ENCODE peak calls at places on chromosomes 1 and 21, in five cellular contexts. P is ovary, S is kidney epithelial cell, A is WERI-Rb-1, Q is neural progenitor cell. U is an unnamed sample.

GRCh38 chr21:33980276-33980916 is 64.8 kb upstream of the ATP5PO start:
- DNase-seq in P (no peak), A (no peak), Q (no peak), S (no peak), U (no peak)

GRCh38 chr21:15084668-15085067 is 19.9 kb upstream of the NRIP1 start:
- DNase-seq in Q (no peak), S (no peak), A (no peak), P (no peak), U (no peak)

GRCh38 chr1:236685917-236686814 is at the start of gene ACTN2:
- DNase-seq in A (peak; percentile 66), P (peak; percentile 72), Q (peak; percentile 85), S (no peak), U (peak; percentile 57)

GRCh38 chr1:47023268-47024137 is at the start of gene CYP4X1:
- DNase-seq in S (no peak), A (no peak), Q (peak; percentile 62), P (no peak), U (peak; percentile 81)

GRCh38 chr1:98964198-98964597 is 40.5 kb downstream of the PLPPR5 start:
- DNase-seq in Q (no peak), A (no peak), P (no peak), S (no peak), U (no peak)

GRCh38 chr1:245084551-245084950 is 70.2 kb upstream of the KIF26B start:
- DNase-seq in Q (no peak), P (no peak), S (no peak), A (no peak), U (no peak)

GRCh38 chr1:31984419-31985347 is 29.0 kb upstream of the KHDRBS1 start:
- DNase-seq in P (no peak), S (no peak), A (no peak), Q (no peak), U (no peak)

GRCh38 chr1:30037251-30038118 is 685.9 kb downstream of the MATN1 start:
- DNase-seq in Q (no peak), A (no peak), P (no peak), S (no peak), U (no peak)

GRCh38 chr1:109864063-109864822 is 46.4 kb upstream of the CSF1 start:
- DNase-seq in S (no peak), Q (no peak), A (no peak), P (no peak), U (no peak)

DNA sequence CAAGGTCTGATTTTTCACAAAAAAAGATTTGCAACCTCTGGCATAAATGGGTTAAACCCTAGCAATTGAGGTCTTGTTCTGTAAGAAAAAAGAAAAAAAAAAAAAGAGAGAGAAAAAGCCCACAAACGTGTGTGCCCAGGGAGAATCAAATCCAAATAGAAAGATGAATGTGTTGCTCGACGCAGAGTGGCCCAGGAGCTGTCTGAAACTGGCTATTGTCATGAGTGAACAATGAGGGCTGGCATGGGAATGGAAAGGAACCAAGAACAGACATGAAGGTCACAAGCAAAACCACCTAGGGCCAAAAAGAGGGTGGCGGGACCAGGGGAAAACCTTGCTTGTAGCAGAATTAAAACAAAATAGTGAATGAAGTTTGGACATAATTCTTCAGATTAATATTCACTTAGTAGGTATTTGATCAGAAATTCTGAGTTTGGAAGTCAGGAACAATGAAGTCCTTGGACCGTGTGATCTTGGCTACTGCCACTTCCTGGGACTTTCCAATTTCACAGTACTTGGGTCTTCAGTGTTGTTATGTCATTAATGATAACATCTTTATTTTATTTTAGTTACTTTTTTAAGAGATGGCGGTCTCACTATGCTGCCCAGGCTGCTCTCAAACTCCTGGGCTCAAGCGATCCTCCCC is 3.1 kb downstream of the ENO1 start:
- DNase-seq in S (no peak), Q (no peak), P (no peak), A (no peak), U (peak; percentile 40)
- H3K4me3 ChIP-seq in S (peak overlapping the region; percentile 5), Q (peak overlapping the region; percentile 88), P (no peak overlapping the region), A (no peak overlapping the region), U (no peak overlapping the region)

GRCh38 chr1:93672069-93672468 is 9.6 kb downstream of the BCAR3 start:
- DNase-seq in A (no peak), Q (no peak), P (peak; percentile 70), S (no peak), U (no peak)

GRCh38 chr1:93670141-93670540 is 11.5 kb downstream of the BCAR3 start:
- DNase-seq in S (no peak), A (no peak), P (peak; percentile 61), Q (no peak), U (no peak)

GRCh38 chr1:93669369-93669768 is 12.3 kb downstream of the BCAR3 start:
- DNase-seq in A (no peak), S (no peak), P (no peak), Q (peak; percentile 52), U (no peak)

GRCh38 chr1:93672477-93673158 is 9.0 kb downstream of the BCAR3 start:
- DNase-seq in A (no peak), S (no peak), P (peak; percentile 56), Q (no peak), U (no peak)

GRCh38 chr1:93671090-93671743 is 10.4 kb downstream of the BCAR3 start:
- DNase-seq in S (no peak), Q (no peak), P (no peak), A (no peak), U (no peak)
- H3K36me3 ChIP-seq in S (peaks cover 1% of the 10 kb centered on the region), Q (no peaks in the 10 kb centered on the region), P (no peaks in the 10 kb centered on the region), A (no peaks in the 10 kb centered on the region), U (no peaks in the 10 kb centered on the region)

GRCh38 chr1:26701266-26701994 is 5.6 kb downstream of the ARID1A start:
- DNase-seq in S (no peak), P (no peak), Q (peak; percentile 48), A (no peak), U (no peak)
- H3K4me3 ChIP-seq in S (no peak overlapping the region), P (no peak overlapping the region), Q (peak overlapping the region; percentile 90), A (no peak overlapping the region), U (no peak overlapping the region)

GRCh38 chr1:21864730-21865129 is 52.7 kb downstream of the LDLRAD2 start:
- DNase-seq in P (no peak), A (no peak), S (no peak), Q (no peak), U (peak; percentile 70)
- H3K36me3 ChIP-seq in P (no peaks in the 10 kb centered on the region), A (peaks cover 6% of the 10 kb centered on the region), S (peaks cover 4% of the 10 kb centered on the region), Q (no peaks in the 10 kb centered on the region), U (peaks cover 6% of the 10 kb centered on the region)

DNA sequence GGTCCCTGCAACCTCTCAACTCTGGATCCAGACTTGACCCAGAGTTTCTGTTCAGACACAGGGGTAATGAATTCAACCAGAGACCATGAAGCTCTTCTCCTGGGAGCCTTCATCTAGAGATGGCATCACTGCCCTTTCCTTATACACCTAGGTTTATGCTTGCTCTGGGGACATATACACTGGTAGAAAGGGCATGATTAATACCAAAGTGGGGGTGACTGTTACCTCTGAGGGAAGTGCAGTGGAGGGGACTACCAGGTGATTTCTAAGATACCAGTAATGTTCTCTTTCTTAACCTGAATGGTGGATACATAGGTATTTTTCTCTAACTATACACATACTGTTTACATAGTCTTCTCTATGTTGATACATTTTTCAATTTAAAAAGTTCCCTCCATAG is 48.4 kb downstream of the JAK1 start:
- DNase-seq in Q (no peak), S (no peak), P (no peak), A (no peak), U (no peak)
- H3K4me3 ChIP-seq in Q (no peak overlapping the region), S (no peak overlapping the region), P (no peak overlapping the region), A (no peak overlapping the region), U (no peak overlapping the region)